ENCODE peak calls at places on chromosome 7, in five cellular contexts. V, K, Z, W and L are unnamed samples.

GRCh38 chr7:81715984-81716588 is 53.8 kb downstream of the HGF start:
- DNase-seq in Z (no peak), K (no peak), V (peak), W (peak), L (no peak)

GRCh38 chr7:30155481-30155880 is 20.7 kb downstream of the MTURN start:
- DNase-seq in V (no peak), Z (no peak), K (no peak), W (no peak), L (no peak)

GRCh38 chr7:101767544-101767943 is 49.9 kb upstream of the CUX1 start:
- DNase-seq in Z (no peak), V (no peak), K (no peak), W (no peak), L (no peak)

GRCh38 chr7:134502463-134502862 is 24.9 kb upstream of the AKR1B10 start:
- DNase-seq in W (peak), Z (no peak), K (no peak), V (no peak), L (no peak)

GRCh38 chr7:300048-300447 is 10.1 kb downstream of the FOXL3 start:
- DNase-seq in K (no peak), V (no peak), W (no peak), Z (no peak), L (no peak)

GRCh38 chr7:157622000-157622399 is 285.2 kb downstream of the DNAJB6 start:
- DNase-seq in Z (no peak), K (peak), W (no peak), V (no peak), L (no peak)

GRCh38 chr7:83648464-83649241 is at the start of gene SEMA3E:
- DNase-seq in Z (no peak), W (peak), V (peak), K (no peak), L (no peak)

GRCh38 chr7:18179058-18179457 is 151.4 kb upstream of the PRPS1L1 start:
- DNase-seq in V (no peak), K (no peak), Z (no peak), W (peak), L (no peak)

GRCh38 chr7:137977173-137977572 is 24.7 kb downstream of the CREB3L2 start:
- DNase-seq in V (no peak), Z (no peak), K (no peak), W (peak), L (no peak)

GRCh38 chr7:98802781-98803110 is 67.1 kb downstream of the TMEM130 start:
- DNase-seq in Z (no peak), W (no peak), K (no peak), V (no peak), L (no peak)

GRCh38 chr7:46071601-46072000 is 150.5 kb upstream of the IGFBP3 start:
- DNase-seq in W (peak), Z (no peak), K (no peak), V (peak), L (no peak)

GRCh38 chr7:6228865-6229264 is 43.6 kb downstream of the CYTH3 start:
- DNase-seq in K (no peak), Z (no peak), V (no peak), W (no peak), L (no peak)

GRCh38 chr7:112080441-112080840 is 125.8 kb downstream of the DOCK4 start:
- DNase-seq in V (peak), Z (no peak), K (no peak), W (peak), L (no peak)

GRCh38 chr7:123492485-123492884 is 41.9 kb downstream of the IQUB start:
- DNase-seq in V (no peak), Z (peak), W (no peak), K (no peak), L (no peak)

GRCh38 chr7:2217716-2218443 is 14.9 kb downstream of the MAD1L1 start:
- DNase-seq in K (no peak), V (no peak), Z (no peak), W (no peak), L (no peak)

GRCh38 chr7:84022686-84023308 is 171.8 kb downstream of the SEMA3A start:
- DNase-seq in Z (no peak), W (peak), K (no peak), V (peak), L (no peak)

GRCh38 chr7:30835396-30835915 is 64.2 kb downstream of the MINDY4 start:
- DNase-seq in W (no peak), V (no peak), K (no peak), Z (no peak), L (no peak)

GRCh38 chr7:13628231-13629001 is 361.1 kb downstream of the ETV1 start:
- DNase-seq in Z (no peak), V (no peak), W (peak), K (no peak), L (no peak)

GRCh38 chr7:130493275-130493868 is 1.5 kb downstream of the MEST start:
- DNase-seq in Z (no peak), W (no peak), V (no peak), K (no peak), L (no peak)

GRCh38 chr7:105107458-105107857 is 93.5 kb downstream of the KMT2E start:
- DNase-seq in W (no peak), K (no peak), Z (no peak), V (no peak), L (no peak)